ENCODE peak calls at places on chromosomes 6 and 20, in five cellular contexts. P is hepatocyte, C is HCT116, V is left ventricle myocardium inferior, K is lung. H is an unnamed sample.

GRCh38 chr6:152368761-152369624 is 268.2 kb downstream of the SYNE1 start:
- DNase-seq in P (no peak), K (no peak), V (peak; percentile 59), C (no peak), H (no peak)

GRCh38 chr6:23591761-23592160 is 534.3 kb upstream of the NRSN1 start:
- DNase-seq in K (no peak), V (no peak), C (no peak), P (no peak), H (no peak)

GRCh38 chr6:42316981-42317380 is 99.3 kb upstream of the MRPS10 start:
- DNase-seq in P (no peak), V (no peak), C (no peak), K (no peak), H (no peak)

GRCh38 chr20:32518593-32519366 is 66.4 kb downstream of the NOL4L start:
- DNase-seq in P (no peak), C (no peak), K (no peak), V (no peak), H (no peak)

GRCh38 chr6:167565884-167566491 is 241.1 kb downstream of the TTLL2 start:
- DNase-seq in V (peak; percentile 54), P (peak; percentile 69), C (no peak), K (peak; percentile 35), H (peak; percentile 99)

GRCh38 chr20:10487354-10488115 is 52.4 kb downstream of the SLX4IP start:
- DNase-seq in K (no peak), V (no peak), C (no peak), P (no peak), H (no peak)

GRCh38 chr6:56725257-56725656 is 82.6 kb upstream of the DST start:
- DNase-seq in V (no peak), P (no peak), C (no peak), K (no peak), H (no peak)

GRCh38 chr6:2765896-2766766 is 938 bp downstream of the WRNIP1 start:
- DNase-seq in C (no peak), K (peak; percentile 41), P (peak; percentile 75), V (peak; percentile 57), H (peak; percentile 49)

GRCh38 chr6:139531716-139532115 is 157.3 kb upstream of the CITED2 start:
- DNase-seq in P (no peak), K (no peak), V (no peak), C (no peak), H (no peak)

GRCh38 chr20:60152792-60153191 is 194.6 kb downstream of the CDH26 start:
- DNase-seq in V (no peak), P (no peak), C (no peak), K (no peak), H (no peak)

GRCh38 chr6:37283268-37283667 is 25.3 kb upstream of the TMEM217 start:
- DNase-seq in C (no peak), P (no peak), V (no peak), K (no peak), H (no peak)

DNA sequence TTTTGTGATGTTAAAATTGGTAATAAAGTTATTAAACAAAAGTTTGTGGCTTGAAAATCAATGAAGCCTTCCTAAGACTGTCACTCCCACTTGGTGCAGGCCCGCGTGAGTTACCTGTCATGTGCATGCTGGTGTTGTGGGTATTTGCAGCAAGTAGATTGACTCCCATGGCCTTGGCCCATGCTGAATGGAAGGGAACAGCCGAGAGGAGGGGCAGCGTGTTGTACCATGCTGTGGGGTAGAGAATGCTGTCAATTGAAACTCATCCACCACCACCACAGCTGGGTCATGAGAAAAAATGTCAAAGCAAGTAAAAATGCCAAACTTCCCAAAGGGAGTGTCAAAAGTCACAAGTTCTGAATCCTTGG is 12.7 kb upstream of the VNN1 start:
- DNase-seq in V (no peak), K (no peak), P (no peak), C (no peak), H (no peak)
- H3K4me1 ChIP-seq in V (no peaks in the 10 kb centered on the region), K (no peaks in the 10 kb centered on the region), P (peaks cover 8% of the 10 kb centered on the region), C (no peaks in the 10 kb centered on the region), H (no peaks in the 10 kb centered on the region)

GRCh38 chr20:40689100-40689942 is at the start of gene MAFB:
- DNase-seq in V (peak; percentile 95), C (no peak), P (peak; percentile 96), K (peak; percentile 92), H (peak; percentile 77)
- H3K27me3 ChIP-seq in V (peaks cover 78% of the 10 kb centered on the region), C (peaks cover 22% of the 10 kb centered on the region), P (peaks cover 72% of the 10 kb centered on the region), K (peaks cover 3% of the 10 kb centered on the region), H (peaks cover 41% of the 10 kb centered on the region)

DNA sequence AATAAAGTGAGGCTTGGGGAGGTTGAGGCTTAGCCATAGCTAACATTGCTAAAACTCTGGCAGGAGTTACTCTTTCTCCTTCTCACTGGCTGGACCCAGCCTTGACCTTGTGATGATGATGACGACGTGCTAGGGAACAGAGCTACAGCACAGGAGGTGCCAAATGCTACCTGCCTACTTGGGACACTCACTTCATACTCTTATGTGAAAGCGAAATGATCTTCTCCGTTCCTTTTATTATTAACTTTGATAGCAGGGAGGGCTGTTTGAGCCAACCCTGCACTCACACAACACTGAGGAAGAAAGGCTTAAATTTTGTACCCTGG is 1.2 kb upstream of the ELMO2 start:
- DNase-seq in K (no peak), V (no peak), C (no peak), P (no peak), H (no peak)
- H3K4me3 ChIP-seq in K (no peak overlapping the region), V (peak overlapping the region; percentile 88), C (no peak overlapping the region), P (no peak overlapping the region), H (no peak overlapping the region)

GRCh38 chr6:4904461-4904860 is 99.4 kb downstream of the RPP40 start:
- DNase-seq in V (no peak), C (no peak), P (peak; percentile 34), K (no peak), H (no peak)

GRCh38 chr6:4906942-4907300 is 96.9 kb downstream of the RPP40 start:
- DNase-seq in K (no peak), P (no peak), C (no peak), V (no peak), H (no peak)

GRCh38 chr6:4906293-4906941 is 97.4 kb downstream of the RPP40 start:
- DNase-seq in V (no peak), P (no peak), K (no peak), C (no peak), H (no peak)

GRCh38 chr6:4907602-4908001 is 96.2 kb downstream of the RPP40 start:
- DNase-seq in P (no peak), K (no peak), C (no peak), V (no peak), H (no peak)

GRCh38 chr6:4905858-4906257 is 98.0 kb downstream of the RPP40 start:
- DNase-seq in V (no peak), C (no peak), K (no peak), P (no peak), H (no peak)
- H3K4me1 ChIP-seq in V (peaks cover 16% of the 10 kb centered on the region), C (no peaks in the 10 kb centered on the region), K (peaks cover 9% of the 10 kb centered on the region), P (peaks cover 31% of the 10 kb centered on the region), H (no peaks in the 10 kb centered on the region)

GRCh38 chr20:46277602-46278001 is 30.7 kb downstream of the CDH22 start:
- DNase-seq in K (no peak), V (no peak), P (no peak), C (no peak), H (no peak)
- H3K27me3 ChIP-seq in K (peaks cover 6% of the 10 kb centered on the region), V (peaks cover 97% of the 10 kb centered on the region), P (peaks cover 26% of the 10 kb centered on the region), C (no peaks in the 10 kb centered on the region), H (peaks cover 26% of the 10 kb centered on the region)

GRCh38 chr6:170440437-170440836 is 112.7 kb downstream of the PSMB1 start:
- DNase-seq in V (no peak), P (no peak), K (no peak), C (no peak), H (no peak)

GRCh38 chr6:170437719-170438401 is 115.2 kb downstream of the PSMB1 start:
- DNase-seq in V (no peak), K (no peak), P (no peak), C (no peak), H (no peak)

GRCh38 chr6:170439366-170440351 is 113.4 kb downstream of the PSMB1 start:
- DNase-seq in C (no peak), P (no peak), V (no peak), K (no peak), H (peak; percentile 51)

GRCh38 chr6:170438861-170439260 is 114.2 kb downstream of the PSMB1 start:
- DNase-seq in K (no peak), V (no peak), P (no peak), C (no peak), H (no peak)

GRCh38 chr6:170438402-170438753 is 114.7 kb downstream of the PSMB1 start:
- DNase-seq in K (peak; percentile 86), C (peak; percentile 12), V (peak; percentile 77), P (peak; percentile 96), H (peak; percentile 83)
- H3K4me3 ChIP-seq in K (no peak overlapping the region), C (no peak overlapping the region), V (peak overlapping the region; percentile 56), P (no peak overlapping the region), H (peak overlapping the region; percentile 19)

GRCh38 chr6:34339971-34340370 is 52.5 kb downstream of the NUDT3 start:
- DNase-seq in C (no peak), V (no peak), P (no peak), K (no peak), H (no peak)

GRCh38 chr6:34339432-34339831 is 53.0 kb downstream of the NUDT3 start:
- DNase-seq in P (no peak), C (no peak), V (no peak), K (no peak), H (no peak)

GRCh38 chr6:34340394-34340793 is 52.1 kb downstream of the NUDT3 start:
- DNase-seq in V (no peak), C (no peak), K (no peak), P (no peak), H (no peak)

GRCh38 chr6:34338811-34339210 is 53.7 kb downstream of the NUDT3 start:
- DNase-seq in K (no peak), C (no peak), V (no peak), P (no peak), H (no peak)

DNA sequence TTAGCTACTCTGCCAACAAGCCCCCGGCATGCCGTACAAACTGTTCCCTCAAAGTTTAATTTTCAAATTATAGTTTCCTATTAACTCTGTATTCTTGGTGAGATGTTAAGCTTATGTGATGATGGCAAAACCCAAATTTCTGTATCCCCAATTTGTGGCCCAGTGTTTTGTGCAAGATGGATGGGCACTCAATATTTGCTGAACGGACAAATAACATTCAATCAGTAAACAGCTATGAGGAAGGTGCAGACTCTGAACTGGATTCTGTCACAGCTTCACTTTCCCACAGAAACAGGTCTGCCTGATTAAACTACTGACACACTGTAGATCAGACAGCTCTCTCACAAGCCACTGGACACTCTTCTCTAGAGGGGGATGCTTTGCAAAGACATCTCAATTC is 54.1 kb downstream of the NUDT3 start:
- DNase-seq in V (no peak), C (no peak), P (no peak), K (no peak), H (no peak)
- H3K4me1 ChIP-seq in V (peaks cover 84% of the 10 kb centered on the region), C (peaks cover 7% of the 10 kb centered on the region), P (peaks cover 37% of the 10 kb centered on the region), K (peaks cover 3% of the 10 kb centered on the region), H (no peaks in the 10 kb centered on the region)

DNA sequence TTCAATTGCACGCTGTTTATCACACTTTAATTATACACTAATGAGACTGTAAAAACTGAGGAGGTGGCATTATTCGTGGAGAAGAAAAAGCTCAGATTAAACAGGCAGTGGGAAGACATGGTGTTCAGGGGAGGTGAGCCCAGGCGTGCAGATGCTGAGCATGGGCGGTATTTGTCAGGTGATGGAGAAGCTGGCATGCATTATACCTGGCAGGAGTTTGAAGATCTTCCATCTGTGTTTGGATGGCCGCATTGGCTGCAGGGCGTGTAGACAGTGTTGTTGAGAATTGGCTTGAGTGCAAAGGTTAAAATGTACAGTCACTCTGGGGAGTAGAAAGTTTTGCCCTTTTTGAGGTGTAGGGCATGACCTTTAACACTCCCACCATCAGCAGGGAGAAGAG is 213.8 kb downstream of the ERMARD start:
- DNase-seq in P (no peak), C (no peak), K (peak; percentile 7), V (no peak), H (no peak)
- H3K27me3 ChIP-seq in P (no peaks in the 10 kb centered on the region), C (no peaks in the 10 kb centered on the region), K (no peaks in the 10 kb centered on the region), V (peaks cover 16% of the 10 kb centered on the region), H (no peaks in the 10 kb centered on the region)

GRCh38 chr20:63858393-63859165 is 2.7 kb upstream of the ABHD16B start:
- DNase-seq in K (no peak), V (peak; percentile 63), C (no peak), P (no peak), H (no peak)
- H3K4me3 ChIP-seq in K (no peak overlapping the region), V (peak overlapping the region; percentile 14), C (no peak overlapping the region), P (no peak overlapping the region), H (no peak overlapping the region)